ENCODE peak calls at places on chromosomes 2 and 18, in eight cellular contexts. A, S, U, B, D, K, Y and P are unnamed samples.
A peak's percentile ranks its signal among the peaks of the same experiment; 100 is the strongest.

GRCh38 chr2:170350929-170351826 is 173.2 kb downstream of the MYO3B start:
- DNase-seq in A (no peak), S (no peak), U (no peak), B (no peak), D (no peak), K (no peak), Y (no peak), P (no peak)

GRCh38 chr2:174659069-174659900 is 61.7 kb upstream of the WIPF1 start:
- DNase-seq in A (no peak), S (no peak), U (no peak), B (no peak), D (no peak), K (no peak), Y (no peak), P (no peak)

GRCh38 chr2:30717081-30717650 is 90.1 kb downstream of the CAPN13 start:
- DNase-seq in A (peak; percentile 34), S (no peak), U (no peak), B (no peak), D (no peak), K (no peak), Y (no peak), P (no peak)

GRCh38 chr2:25146896-25147295 is 21.5 kb downstream of the POMC start:
- DNase-seq in A (no peak), S (no peak), U (no peak), B (no peak), D (no peak), K (no peak), Y (no peak), P (no peak)

GRCh38 chr2:69138247-69138754 is 125.3 kb downstream of the ANTXR1 start:
- DNase-seq in A (no peak), S (peak; percentile 4), U (peak; percentile 67), B (no peak), D (no peak), K (no peak), Y (peak; percentile 87), P (no peak)

GRCh38 chr2:66171530-66171929 is 263.4 kb upstream of the MEIS1 start:
- DNase-seq in A (no peak), S (no peak), U (no peak), B (no peak), D (no peak), K (no peak), Y (no peak), P (no peak)

GRCh38 chr2:241121008-241121407 is 18.9 kb upstream of the MTERF4 start:
- DNase-seq in A (no peak), S (no peak), U (no peak), B (no peak), D (no peak), K (no peak), Y (no peak), P (no peak)

GRCh38 chr2:182994228-182994912 is 43.9 kb downstream of the NCKAP1 start:
- DNase-seq in A (no peak), S (no peak), U (no peak), B (no peak), D (no peak), K (no peak), Y (no peak), P (no peak)

GRCh38 chr2:62221141-62221540 is 25.2 kb downstream of the B3GNT2 start:
- DNase-seq in A (no peak), S (no peak), U (no peak), B (no peak), D (no peak), K (no peak), Y (peak; percentile 62), P (no peak)

GRCh38 chr2:84827978-84828575 is 52.8 kb downstream of the TRABD2A start:
- DNase-seq in A (no peak), S (no peak), U (no peak), B (peak; percentile 50), D (no peak), K (no peak), Y (no peak), P (no peak)

GRCh38 chr18:72674710-72675109 is 130.6 kb upstream of the CBLN2 start:
- DNase-seq in A (no peak), S (no peak), U (no peak), B (peak; percentile 26), D (no peak), K (peak; percentile 80), Y (peak; percentile 0), P (no peak)

GRCh38 chr2:107091163-107091864 is 205.3 kb upstream of the ST6GAL2 start:
- DNase-seq in A (no peak), S (no peak), U (no peak), B (no peak), D (no peak), K (no peak), Y (no peak), P (no peak)

GRCh38 chr2:197851451-197851850 is 47.1 kb downstream of the PLCL1 start:
- DNase-seq in A (no peak), S (no peak), U (no peak), B (no peak), D (no peak), K (no peak), Y (peak; percentile 25), P (no peak)

GRCh38 chr18:69839989-69840388 is 107.7 kb downstream of the CD226 start:
- DNase-seq in A (no peak), S (no peak), U (no peak), B (no peak), D (no peak), K (no peak), Y (no peak), P (no peak)

GRCh38 chr18:69845588-69846506 is 101.8 kb downstream of the CD226 start:
- DNase-seq in A (no peak), S (no peak), U (no peak), B (no peak), D (no peak), K (no peak), Y (no peak), P (no peak)

GRCh38 chr18:69844656-69845055 is 103.0 kb downstream of the CD226 start:
- DNase-seq in A (no peak), S (no peak), U (no peak), B (no peak), D (no peak), K (no peak), Y (no peak), P (no peak)

GRCh38 chr18:69840445-69840844 is 107.2 kb downstream of the CD226 start:
- DNase-seq in A (no peak), S (no peak), U (no peak), B (no peak), D (no peak), K (no peak), Y (no peak), P (no peak)

GRCh38 chr18:69843047-69843446 is 104.6 kb downstream of the CD226 start:
- DNase-seq in A (no peak), S (no peak), U (no peak), B (no peak), D (no peak), K (no peak), Y (no peak), P (no peak)
- TF ChIP-seq CTCF in A (no peak), S (no peak), U (no peak), B (no peak), D (no peak), K (no peak), Y (no peak), P (no peak)

DNA sequence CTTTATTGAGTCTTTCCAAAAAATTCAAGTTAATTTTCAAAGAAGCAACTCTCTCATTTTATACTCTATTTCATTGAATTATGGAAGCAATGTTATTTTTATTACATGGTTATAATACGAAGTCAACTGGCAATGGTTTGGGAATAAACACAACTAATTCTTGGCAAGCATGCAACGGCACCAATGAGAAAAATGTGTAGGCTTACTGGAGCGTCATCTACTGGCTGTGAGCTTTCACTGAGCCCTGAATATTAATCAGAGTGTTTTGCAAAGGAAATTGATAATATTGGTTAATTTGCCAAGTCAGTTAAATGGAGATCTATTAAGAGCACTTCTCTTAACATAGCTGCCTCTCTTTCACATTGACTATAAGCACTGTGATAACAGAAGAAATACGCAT is 163.9 kb downstream of the IKZF2 start:
- DNase-seq in A (no peak), S (no peak), U (no peak), B (no peak), D (no peak), K (no peak), Y (peak; percentile 33), P (no peak)
- TF ChIP-seq CTCF in A (no peak), S (no peak), U (no peak), B (no peak), D (no peak), K (no peak), Y (peak; percentile 37), P (no peak)

GRCh38 chr2:203338322-203338721 is 10.1 kb downstream of the ABI2 start:
- DNase-seq in A (no peak), S (no peak), U (no peak), B (no peak), D (no peak), K (no peak), Y (no peak), P (no peak)
- TF ChIP-seq CTCF in A (no peak), S (no peak), U (no peak), B (no peak), D (no peak), K (no peak), Y (no peak), P (no peak)

GRCh38 chr2:19669605-19670004 is 232.2 kb downstream of the TTC32 start:
- DNase-seq in A (peak; percentile 30), S (no peak), U (no peak), B (no peak), D (no peak), K (no peak), Y (no peak), P (no peak)

GRCh38 chr2:19664651-19665050 is 237.1 kb downstream of the TTC32 start:
- DNase-seq in A (no peak), S (no peak), U (no peak), B (no peak), D (no peak), K (no peak), Y (peak; percentile 45), P (no peak)

GRCh38 chr2:19667536-19667949 is 234.2 kb downstream of the TTC32 start:
- DNase-seq in A (peak; percentile 21), S (no peak), U (no peak), B (no peak), D (no peak), K (no peak), Y (no peak), P (no peak)

GRCh38 chr2:19669126-19669525 is 232.7 kb downstream of the TTC32 start:
- DNase-seq in A (peak; percentile 51), S (no peak), U (no peak), B (no peak), D (no peak), K (no peak), Y (no peak), P (no peak)

GRCh38 chr2:19667085-19667484 is 234.7 kb downstream of the TTC32 start:
- DNase-seq in A (no peak), S (no peak), U (peak; percentile 51), B (no peak), D (no peak), K (no peak), Y (peak; percentile 63), P (no peak)
- TF ChIP-seq CTCF in A (peak; percentile 59), S (no peak), U (peak; percentile 55), B (peak; percentile 5), D (peak; percentile 39), K (no peak), Y (peak; percentile 32), P (no peak)